ENCODE peak calls at places on chromosomes 12 and 14, in seven cellular contexts. X is progenitor cell of endocrine pancreas, K is left lung, H is prostate gland, C is neural crest cell, B is astrocyte, I is BE2C. N is an unnamed sample.

GRCh38 chr12:111467092-111467861 is 61.6 kb downstream of the SH2B3 start:
- DNase-seq in X (no peak), B (peak), C (no peak), K (no peak), I (no peak), H (no peak), N (no peak)

GRCh38 chr14:68730811-68731425 is 61.9 kb downstream of the ZFP36L1 start:
- DNase-seq in B (no peak), H (no peak), X (no peak), C (peak), I (no peak), K (no peak), N (no peak)

GRCh38 chr14:75156111-75156510 is 20.3 kb downstream of the TMED10 start:
- DNase-seq in X (no peak), K (no peak), H (no peak), I (no peak), B (no peak), C (no peak), N (no peak)

GRCh38 chr14:29805415-29806123 is 122.1 kb downstream of the PRKD1 start:
- DNase-seq in B (peak), C (no peak), H (no peak), I (no peak), K (peak), X (no peak), N (peak)

GRCh38 chr14:100025111-100025510 is 40.1 kb upstream of the EVL start:
- DNase-seq in I (peak), K (no peak), X (no peak), B (no peak), C (no peak), H (peak), N (peak)

GRCh38 chr12:118175823-118176447 is 40.0 kb downstream of the PEBP1 start:
- DNase-seq in K (no peak), C (no peak), I (no peak), B (no peak), H (no peak), X (no peak), N (no peak)

GRCh38 chr14:39267592-39268112 is 33.9 kb downstream of the MIA2 start:
- DNase-seq in C (no peak), X (no peak), H (peak), B (no peak), I (no peak), K (no peak), N (peak)

GRCh38 chr14:74510211-74510931 is 16.8 kb downstream of the ISCA2 start:
- DNase-seq in H (no peak), I (no peak), K (no peak), B (peak), X (no peak), C (peak), N (no peak)

GRCh38 chr14:61720302-61720677 is 25.0 kb downstream of the HIF1A start:
- DNase-seq in K (no peak), X (no peak), H (no peak), C (no peak), B (peak), I (no peak), N (no peak)

GRCh38 chr12:54428050-54429013 is 9.3 kb upstream of the ITGA5 start:
- DNase-seq in H (no peak), B (peak), I (no peak), X (no peak), K (no peak), C (no peak), N (no peak)

GRCh38 chr12:131684015-131684725 is 26.7 kb upstream of the SFSWAP start:
- DNase-seq in K (peak), H (no peak), C (no peak), I (no peak), B (no peak), X (no peak), N (peak)

GRCh38 chr12:11880424-11880823 is 190.3 kb upstream of the BCL2L14 start:
- DNase-seq in X (no peak), K (no peak), H (no peak), C (no peak), I (no peak), B (no peak), N (no peak)

GRCh38 chr12:86914716-86915115 is 658.5 kb upstream of the MGAT4C start:
- DNase-seq in B (peak), I (peak), H (no peak), K (no peak), X (no peak), C (peak), N (no peak)

GRCh38 chr14:61765225-61765943 is 3.2 kb downstream of the SNAPC1 start:
- DNase-seq in C (no peak), K (no peak), H (peak), B (peak), I (no peak), X (no peak), N (no peak)

GRCh38 chr12:49121047-49121696 is 10.0 kb downstream of the TUBA1B start:
- DNase-seq in B (peak), K (no peak), H (peak), I (peak), C (peak), X (no peak), N (no peak)

GRCh38 chr14:66082009-66082408 is 404.2 kb upstream of the CCDC196 start:
- DNase-seq in X (no peak), C (no peak), K (no peak), H (no peak), I (peak), B (peak), N (no peak)

GRCh38 chr12:48202766-48203165 is 326 bp downstream of the OR10AD1 start:
- DNase-seq in K (no peak), X (no peak), H (no peak), C (no peak), I (no peak), B (no peak), N (no peak)

GRCh38 chr14:50342211-50343080 is 30.3 kb downstream of the DMAC2L start:
- DNase-seq in H (peak), C (no peak), X (no peak), I (peak), K (no peak), B (peak), N (peak)

GRCh38 chr12:124456652-124457152 is 110.7 kb downstream of the NCOR2 start:
- DNase-seq in B (no peak), H (no peak), K (peak), X (no peak), C (no peak), I (no peak), N (peak)

GRCh38 chr12:5522358-5523335 is 90.7 kb downstream of the NTF3 start:
- DNase-seq in X (no peak), H (no peak), K (peak), C (no peak), I (no peak), B (no peak), N (no peak)

GRCh38 chr12:34406996-34407300 is 384.7 kb downstream of the ALG10 start:
- DNase-seq in B (no peak), C (no peak), X (peak), H (no peak), K (peak), I (no peak), N (no peak)

GRCh38 chr12:6464531-6464930 is 5.9 kb downstream of the VAMP1 start:
- DNase-seq in H (no peak), X (no peak), C (no peak), I (no peak), B (no peak), K (no peak), N (no peak)

GRCh38 chr14:104105071-104105821 is 19.7 kb downstream of the ASPG start:
- DNase-seq in K (peak), I (no peak), X (no peak), C (no peak), H (no peak), B (no peak), N (no peak)

GRCh38 chr12:69150796-69151127 is 88.6 kb upstream of the CPSF6 start:
- DNase-seq in B (no peak), C (no peak), K (no peak), H (no peak), X (no peak), I (no peak), N (no peak)

GRCh38 chr14:95215094-95215493 is 57.8 kb upstream of the DICER1 start:
- DNase-seq in H (no peak), K (no peak), C (no peak), B (no peak), I (no peak), X (no peak), N (no peak)

GRCh38 chr14:85333313-85333712 is 196.6 kb upstream of the FLRT2 start:
- DNase-seq in I (no peak), X (no peak), B (peak), K (no peak), H (no peak), C (no peak), N (peak)

GRCh38 chr12:5432011-5432400 is at the start of gene NTF3:
- DNase-seq in X (peak), H (peak), C (peak), I (no peak), B (peak), K (peak), N (no peak)

GRCh38 chr12:85883763-85884162 is 9.7 kb downstream of the NTS start:
- DNase-seq in I (no peak), B (no peak), K (no peak), X (no peak), C (no peak), H (no peak), N (no peak)

GRCh38 chr14:24212924-24213865 is at the start of gene CHMP4A:
- DNase-seq in H (peak), K (peak), C (peak), X (peak), I (peak), B (peak), N (peak)

GRCh38 chr14:24216345-24216699 is 456 bp upstream of the MDP1 start:
- DNase-seq in B (no peak), C (no peak), I (no peak), K (no peak), X (no peak), H (no peak), N (no peak)

GRCh38 chr14:24215495-24216344 is at the start of gene MDP1:
- DNase-seq in C (peak), X (peak), I (peak), B (peak), K (peak), H (peak), N (peak)

GRCh38 chr14:24211311-24211710 is 2.0 kb downstream of the CHMP4A start:
- DNase-seq in K (no peak), H (no peak), B (no peak), I (no peak), X (no peak), C (no peak), N (no peak)

GRCh38 chr14:24213866-24214652 is 771 bp upstream of the CHMP4A start:
- DNase-seq in X (no peak), I (no peak), H (no peak), C (no peak), K (no peak), B (no peak), N (no peak)
- TF ChIP-seq CTCF in X (no peak), I (no peak), H (no peak), C (no peak), K (no peak), B (no peak), N (peak)

GRCh38 chr12:113277511-113277910 is 56.2 kb downstream of the TPCN1 start:
- DNase-seq in I (no peak), X (no peak), H (no peak), C (no peak), B (no peak), K (no peak), N (no peak)
- TF ChIP-seq CTCF in I (no peak), X (no peak), H (no peak), C (no peak), B (no peak), K (no peak), N (no peak)

GRCh38 chr12:57270966-57271470 is 20.0 kb upstream of the STAC3 start:
- DNase-seq in X (no peak), H (no peak), B (no peak), K (no peak), I (no peak), C (no peak), N (no peak)
- TF ChIP-seq CTCF in X (peak), H (no peak), B (no peak), K (no peak), I (peak), C (no peak), N (no peak)

GRCh38 chr12:21614510-21614909 is 9.9 kb upstream of the GYS2 start:
- DNase-seq in C (no peak), K (no peak), H (no peak), X (no peak), B (no peak), I (no peak), N (no peak)

GRCh38 chr12:21618566-21618965 is 13.9 kb upstream of the GYS2 start:
- DNase-seq in K (no peak), I (no peak), B (no peak), C (no peak), X (no peak), H (no peak), N (peak)

GRCh38 chr12:21615441-21615840 is 10.8 kb upstream of the GYS2 start:
- DNase-seq in B (no peak), I (no peak), C (no peak), K (no peak), X (no peak), H (no peak), N (peak)

GRCh38 chr12:21617030-21617429 is 12.4 kb upstream of the GYS2 start:
- DNase-seq in B (no peak), X (no peak), I (no peak), C (no peak), H (no peak), K (no peak), N (no peak)

GRCh38 chr12:21613931-21614330 is 9.3 kb upstream of the GYS2 start:
- DNase-seq in K (no peak), X (no peak), B (no peak), C (no peak), I (no peak), H (no peak), N (no peak)
- TF ChIP-seq CTCF in K (no peak), X (peak), B (no peak), C (peak), I (peak), H (peak), N (no peak)

GRCh38 chr12:56267443-56268071 is 815 bp downstream of the COQ10A start:
- DNase-seq in C (no peak), B (no peak), K (no peak), X (no peak), H (no peak), I (no peak), N (peak)

GRCh38 chr12:56274299-56274698 is 7.6 kb downstream of the COQ10A start:
- DNase-seq in K (no peak), I (no peak), X (no peak), H (no peak), B (no peak), C (no peak), N (no peak)

GRCh38 chr12:56266634-56267442 is at the start of gene COQ10A:
- DNase-seq in X (peak), K (peak), H (peak), I (peak), C (peak), B (peak), N (peak)

DNA sequence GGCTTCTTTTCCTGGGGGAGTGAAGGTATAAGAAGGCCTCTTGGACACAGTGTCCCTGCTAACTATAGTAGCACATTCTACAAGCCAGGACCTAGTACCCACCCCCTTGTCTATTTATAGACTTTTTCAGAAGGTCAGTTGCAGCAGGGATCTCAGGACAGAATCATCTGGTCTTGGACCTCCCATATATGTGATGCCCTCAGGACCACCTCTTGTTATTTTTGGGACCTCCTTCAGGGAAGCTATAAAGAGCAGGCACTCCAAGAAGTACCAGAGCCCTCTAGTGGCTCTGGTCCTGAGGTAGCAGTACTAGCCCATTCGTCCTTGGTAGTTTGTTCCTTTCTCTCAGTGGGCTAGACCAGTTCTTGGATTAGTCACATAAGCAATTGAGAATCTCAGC is 4.3 kb downstream of the COQ10A start:
- DNase-seq in C (no peak), B (no peak), I (no peak), H (no peak), X (no peak), K (no peak), N (no peak)
- TF ChIP-seq CTCF in C (peak), B (peak), I (peak), H (peak), X (peak), K (no peak), N (no peak)

N was measured in activated CD8-positive, alpha-beta T cell treated with anti-CD3 and anti-CD28 coated beads for 36 hours.